ENCODE peak calls at places on chromosomes 4 and X, in ten cellular contexts. W, Z, D, N, P, R, V, Q, Y and B are unnamed samples.
A peak's percentile ranks its signal among the peaks of the same experiment; 100 is the strongest.

GRCh38 chr4:3520276-3520675 is 11.9 kb downstream of the LRPAP1 start:
- DNase-seq in Y (no peak), Q (no peak), W (no peak), N (no peak), D (no peak), Z (no peak), P (no peak), V (no peak), R (no peak), B (peak; percentile 34)

GRCh38 chrX:21926527-21927278 is 13.8 kb upstream of the SMS start:
- DNase-seq in N (peak; percentile 89), W (no peak), Y (peak; percentile 83), P (no peak), V (peak; percentile 76), Q (peak; percentile 11), D (no peak), R (no peak), Z (no peak), B (no peak)

GRCh38 chrX:16739574-16739973 is 20.2 kb downstream of the SYAP1 start:
- DNase-seq in P (no peak), D (no peak), Z (no peak), Q (no peak), Y (no peak), V (peak; percentile 55), W (no peak), R (no peak), N (no peak), B (no peak)

GRCh38 chr4:8419222-8420041 is 21.1 kb downstream of the ACOX3 start:
- DNase-seq in Q (peak; percentile 78), R (peak; percentile 44), P (no peak), D (no peak), W (no peak), Z (no peak), N (no peak), Y (no peak), V (peak; percentile 59), B (no peak)

GRCh38 chr4:133802741-133803140 is 398.8 kb downstream of the PABPC4L start:
- DNase-seq in R (no peak), W (no peak), D (no peak), P (no peak), Q (no peak), V (no peak), Z (no peak), Y (no peak), N (no peak), B (no peak)

GRCh38 chr4:124431663-124432192 is 280.8 kb downstream of the ANKRD50 start:
- DNase-seq in Z (no peak), N (no peak), V (no peak), Q (no peak), R (no peak), Y (no peak), P (no peak), D (no peak), W (no peak), B (no peak)

GRCh38 chr4:82599336-82599735 is 37.5 kb upstream of the TMEM150C start:
- DNase-seq in Q (no peak), Z (no peak), N (no peak), Y (no peak), R (no peak), P (peak; percentile 41), V (peak; percentile 16), W (no peak), D (peak; percentile 26), B (no peak)

GRCh38 chr4:34720563-34720962 is 1523.8 kb downstream of the ARAP2 start:
- DNase-seq in D (peak; percentile 3), W (no peak), Z (no peak), P (peak; percentile 58), Q (no peak), Y (peak; percentile 1), N (peak; percentile 6), R (no peak), V (peak; percentile 60), B (no peak)

GRCh38 chr4:127425911-127426310 is 206.8 kb upstream of the INTU start:
- DNase-seq in R (no peak), N (no peak), V (no peak), P (no peak), W (no peak), D (no peak), Q (no peak), Z (no peak), Y (no peak), B (no peak)

GRCh38 chrX:129925305-129926092 is 19.5 kb downstream of the UTP14A start:
- DNase-seq in D (peak; percentile 83), P (peak; percentile 75), Y (peak; percentile 28), Z (peak; percentile 69), N (peak; percentile 81), Q (peak; percentile 49), R (peak; percentile 41), W (peak; percentile 70), V (peak; percentile 84), B (peak; percentile 80)